ENCODE peak calls at places on chromosomes 12 and 14, in seven cellular contexts. A is T47D; K is naive thymus-derived CD4-positive, alpha-beta T cell; P is esophagus muscularis mucosa; Y is mesenteric fat pad; Z is stromal cell of bone marrow; D is T follicular helper cell. E is an unnamed sample.

GRCh38 chr12:53223391-53224267 is 8.4 kb downstream of the RARG start:
- DNase-seq in A (no peak), K (no peak), P (no peak), Y (no peak), Z (no peak), D (no peak), E (no peak)

GRCh38 chr12:108691995-108692808 is 39.1 kb downstream of the CORO1C start:
- DNase-seq in A (no peak), K (no peak), P (no peak), Y (no peak), Z (no peak), D (no peak), E (peak; percentile 80)

GRCh38 chr14:93114713-93115068 is 1.0 kb downstream of the ITPK1 start:
- DNase-seq in A (no peak), K (peak; percentile 19), P (no peak), Y (no peak), Z (no peak), D (no peak), E (no peak)

GRCh38 chr12:40336573-40337199 is 111.9 kb downstream of the LRRK2 start:
- DNase-seq in A (peak; percentile 53), K (no peak), P (no peak), Y (no peak), Z (peak; percentile 6), D (no peak), E (no peak)

GRCh38 chr12:77003244-77003643 is 62.1 kb downstream of the E2F7 start:
- DNase-seq in A (no peak), K (no peak), P (no peak), Y (no peak), Z (peak; percentile 34), D (no peak), E (no peak)

GRCh38 chr12:63018273-63018672 is 83.3 kb upstream of the PPM1H start:
- DNase-seq in A (no peak), K (no peak), P (no peak), Y (no peak), Z (peak; percentile 24), D (no peak), E (no peak)

GRCh38 chr14:74940956-74941565 is 14.3 kb downstream of the PGF start:
- DNase-seq in A (no peak), K (no peak), P (no peak), Y (no peak), Z (no peak), D (no peak), E (no peak)

GRCh38 chr14:106318700-106319099 is 792.3 kb downstream of the TMEM121 start:
- DNase-seq in A (no peak), K (peak; percentile 64), P (no peak), Y (no peak), Z (no peak), D (peak; percentile 44), E (no peak)

GRCh38 chr14:89249296-89249565 is 167.8 kb downstream of the FOXN3 start:
- DNase-seq in A (no peak), K (no peak), P (no peak), Y (no peak), Z (no peak), D (no peak), E (no peak)

GRCh38 chr12:32024884-32025599 is 65.8 kb downstream of the RESF1 start:
- DNase-seq in A (no peak), K (no peak), P (no peak), Y (peak; percentile 5), Z (no peak), D (no peak), E (no peak)

GRCh38 chr14:82886670-82887069 is 1353.0 kb upstream of the SEL1L start:
- DNase-seq in A (no peak), K (no peak), P (no peak), Y (no peak), Z (no peak), D (no peak), E (no peak)

GRCh38 chr12:110533607-110534006 is 31.5 kb downstream of the RAD9B start:
- DNase-seq in A (peak; percentile 26), K (no peak), P (no peak), Y (no peak), Z (no peak), D (no peak), E (no peak)

E was measured in occipital lobe.